ENCODE peak calls at places on chromosomes 5 and 9, in eight cellular contexts. U is tibial artery, P is Peyer's patch, H is NB4, B is fibroblast of mammary gland, N is H7, X is fibroblast of pulmonary artery, S is uterus. A is an unnamed sample.
A peak's percentile ranks its signal among the peaks of the same experiment; 100 is the strongest.

GRCh38 chr5:59086024-59086423 is 503.1 kb downstream of the RAB3C start:
- DNase-seq in N (no peak), U (no peak), H (no peak), X (no peak), P (no peak), B (no peak), S (no peak), A (no peak)

GRCh38 chr9:89453452-89453851 is 44.5 kb downstream of the SEMA4D start:
- DNase-seq in X (no peak), B (no peak), U (no peak), N (no peak), P (no peak), H (no peak), S (no peak), A (no peak)

GRCh38 chr9:121620777-121621437 is 30.5 kb upstream of the DAB2IP start:
- DNase-seq in S (no peak), H (peak; percentile 74), B (peak; percentile 22), X (peak; percentile 33), N (peak; percentile 93), P (no peak), U (no peak), A (peak; percentile 88)

GRCh38 chr5:52441768-52442167 is 345.9 kb upstream of the ITGA1 start:
- DNase-seq in B (no peak), P (no peak), S (no peak), N (no peak), X (no peak), H (no peak), U (no peak), A (peak; percentile 3)

GRCh38 chr5:132016721-132017250 is 5.3 kb upstream of the ACSL6 start:
- DNase-seq in H (no peak), X (no peak), U (no peak), S (no peak), B (no peak), N (no peak), P (no peak), A (no peak)

GRCh38 chr5:68479524-68479923 is 264.0 kb downstream of the PIK3R1 start:
- DNase-seq in S (no peak), H (no peak), U (no peak), X (no peak), N (no peak), P (no peak), B (no peak), A (no peak)

GRCh38 chr5:95350631-95351030 is 40.5 kb upstream of the FAM81B start:
- DNase-seq in X (no peak), S (no peak), N (no peak), P (no peak), U (no peak), B (no peak), H (no peak), A (no peak)

GRCh38 chr9:25716220-25716872 is 38.1 kb upstream of the TUSC1 start:
- DNase-seq in S (no peak), U (no peak), B (peak; percentile 60), N (peak; percentile 59), X (peak; percentile 84), H (no peak), P (no peak), A (no peak)

GRCh38 chr5:133698646-133699526 is 86.5 kb upstream of the FSTL4 start:
- DNase-seq in S (no peak), H (no peak), B (no peak), U (no peak), N (no peak), P (peak; percentile 18), X (no peak), A (no peak)

DNA sequence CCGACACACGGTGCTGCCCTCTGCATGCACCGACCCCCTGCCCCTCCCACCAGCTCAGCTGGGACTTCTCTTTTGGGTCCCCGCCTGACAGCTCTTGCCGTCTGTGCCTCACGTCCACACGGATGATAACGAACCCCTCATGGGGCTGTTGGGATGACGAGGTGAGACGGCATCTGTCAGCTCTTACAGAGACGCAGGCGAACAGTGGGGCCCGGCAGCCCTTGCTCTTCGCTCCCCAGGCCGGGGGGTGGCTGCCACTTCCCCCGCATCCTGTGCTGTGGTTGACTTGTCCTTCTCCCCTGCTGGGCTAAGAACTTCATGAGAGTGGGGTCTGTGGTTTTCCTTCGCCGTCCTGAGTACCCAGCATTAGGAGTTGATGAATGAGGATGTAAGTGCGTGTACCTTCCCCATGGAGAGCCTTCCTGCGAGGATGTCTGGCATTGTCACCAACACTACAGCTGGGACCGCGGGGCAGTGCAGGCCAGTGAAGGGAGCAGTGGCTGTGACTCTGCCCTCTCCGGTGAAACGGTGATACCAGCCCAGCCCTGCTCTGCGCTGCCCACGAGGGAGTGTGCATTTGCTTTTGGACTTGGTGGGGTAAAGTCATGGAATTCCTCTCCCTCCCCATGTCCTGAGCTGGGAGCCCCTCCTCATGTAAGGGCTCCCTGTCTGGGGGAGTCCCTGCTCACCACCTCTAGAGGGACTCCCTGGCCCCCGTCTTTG is 23.2 kb downstream of the HK3 start:
- DNase-seq in H (peak; percentile 83), B (no peak), U (no peak), N (peak; percentile 63), P (no peak), S (no peak), X (no peak), A (no peak)
- H3K4me3 ChIP-seq in H (no peak overlapping the region), B (no peak overlapping the region), U (no peak overlapping the region), N (no peak overlapping the region), P (no peak overlapping the region), S (no peak overlapping the region), X (no peak overlapping the region), A (no peak overlapping the region)

DNA sequence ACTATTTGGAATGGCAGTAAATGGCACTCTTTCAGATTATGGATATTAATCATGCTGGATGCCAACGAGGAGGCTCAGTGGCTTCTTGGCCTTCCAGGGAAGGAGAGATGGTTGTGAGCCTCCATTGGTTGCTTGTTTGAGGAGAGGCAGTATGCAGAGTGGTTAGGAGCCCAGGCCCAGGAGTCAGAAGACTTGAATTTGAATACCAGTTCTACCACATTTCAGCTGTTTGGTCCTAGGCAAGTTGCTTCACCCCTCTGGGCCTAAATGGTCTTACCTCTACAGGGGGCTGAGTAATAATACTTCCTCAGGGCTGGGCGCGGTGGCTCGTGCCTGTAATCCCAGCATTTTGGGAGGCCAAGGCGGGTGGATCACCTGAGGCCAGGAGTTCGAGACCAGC is 52.5 kb downstream of the COL27A1 start:
- DNase-seq in H (no peak), B (no peak), N (no peak), X (no peak), U (no peak), S (no peak), P (no peak), A (peak; percentile 72)
- H3K4me3 ChIP-seq in H (no peak overlapping the region), B (no peak overlapping the region), N (no peak overlapping the region), X (no peak overlapping the region), U (no peak overlapping the region), S (no peak overlapping the region), P (no peak overlapping the region), A (no peak overlapping the region)

DNA sequence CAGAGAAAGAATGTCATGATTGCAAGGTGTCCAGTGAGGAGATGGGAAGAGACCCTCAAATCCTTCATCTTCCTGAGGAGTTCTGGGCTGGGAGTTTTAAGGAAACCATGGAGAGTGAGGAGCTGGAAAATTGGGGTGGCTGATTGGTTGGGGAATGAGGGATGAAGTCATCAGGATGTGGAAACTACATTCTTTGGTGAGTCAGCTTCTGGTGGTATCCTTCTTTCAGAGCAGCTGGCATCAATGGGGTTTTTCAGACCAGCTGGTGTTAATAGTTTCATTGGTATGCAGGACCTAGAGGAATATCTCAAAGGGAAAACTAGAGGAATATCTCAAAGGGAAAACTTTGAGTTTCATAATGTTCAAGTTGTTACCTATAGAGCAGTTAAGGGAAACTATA is 45.2 kb downstream of the RNF180 start:
- DNase-seq in N (no peak), H (no peak), B (peak; percentile 89), S (no peak), X (peak; percentile 88), U (no peak), P (no peak), A (no peak)
- H3K4me3 ChIP-seq in N (no peak overlapping the region), H (no peak overlapping the region), B (no peak overlapping the region), S (no peak overlapping the region), X (no peak overlapping the region), U (no peak overlapping the region), P (no peak overlapping the region), A (no peak overlapping the region)

GRCh38 chr5:100896054-100896453 is 7.0 kb downstream of the ST8SIA4 start:
- DNase-seq in N (no peak), X (no peak), S (no peak), P (no peak), U (no peak), B (no peak), H (no peak), A (no peak)
- H3K4me3 ChIP-seq in N (no peak overlapping the region), X (no peak overlapping the region), S (no peak overlapping the region), P (no peak overlapping the region), U (no peak overlapping the region), B (no peak overlapping the region), H (no peak overlapping the region), A (no peak overlapping the region)

DNA sequence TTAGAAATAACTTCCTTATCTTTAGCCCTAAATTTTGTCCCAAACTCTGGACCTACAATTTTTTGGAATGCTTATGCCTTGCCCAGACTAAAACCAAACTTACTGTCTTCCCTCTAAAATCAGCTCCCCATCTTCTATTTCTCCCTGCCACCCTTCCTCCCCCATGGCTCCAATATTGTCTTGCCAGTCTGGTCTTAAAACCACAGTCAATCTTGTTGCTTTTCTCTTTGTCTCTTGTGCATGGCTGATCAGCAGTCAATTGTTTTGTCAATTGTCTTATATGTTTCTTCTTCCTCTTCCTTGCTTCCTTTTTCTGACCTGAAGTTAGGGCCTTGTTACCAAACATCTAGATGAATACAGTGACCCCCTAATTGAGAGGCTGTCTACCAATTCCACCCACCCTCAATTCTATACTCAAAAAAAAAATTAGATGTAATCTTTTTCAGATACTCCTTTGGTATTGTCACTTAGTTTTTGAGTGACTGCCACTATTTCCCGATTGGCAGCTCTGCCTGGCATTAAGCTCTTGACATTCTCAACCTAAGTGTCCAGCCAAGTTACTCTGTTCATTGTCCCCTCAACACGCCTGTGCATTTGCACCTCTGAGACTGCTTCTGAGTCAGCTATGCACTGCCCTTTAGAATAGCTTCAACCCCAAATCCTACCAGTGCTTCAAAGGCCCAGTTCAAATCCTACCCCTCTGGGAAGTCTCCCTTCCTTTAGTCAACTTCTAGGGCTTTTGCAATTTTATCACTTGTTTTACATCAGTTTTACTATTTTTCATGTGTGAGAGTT is 2.5 kb downstream of the PDCD1LG2 start:
- DNase-seq in S (no peak), U (no peak), X (no peak), N (no peak), B (no peak), H (no peak), P (no peak), A (no peak)
- H3K4me3 ChIP-seq in S (no peak overlapping the region), U (no peak overlapping the region), X (no peak overlapping the region), N (no peak overlapping the region), B (no peak overlapping the region), H (no peak overlapping the region), P (no peak overlapping the region), A (no peak overlapping the region)

DNA sequence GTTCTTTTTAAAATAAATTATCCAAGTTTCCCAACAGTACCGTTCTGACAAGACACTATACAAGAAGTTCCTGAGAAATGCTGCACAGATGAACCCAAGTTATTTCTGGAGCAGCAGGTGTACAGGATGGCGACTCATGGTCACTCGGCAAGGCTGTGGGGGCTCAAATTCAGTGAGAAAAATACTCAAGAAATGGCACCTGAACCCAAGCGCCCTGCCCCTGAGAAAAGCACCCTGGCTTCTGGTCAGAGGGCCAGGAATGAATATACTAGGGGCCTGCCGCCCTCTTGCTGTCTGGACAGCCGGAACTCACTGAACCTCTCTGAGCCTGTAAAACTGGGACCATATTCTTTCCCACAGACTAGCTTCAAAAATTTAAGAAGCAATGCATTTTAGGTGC is 1.6 kb downstream of the RAPGEF1 start:
- DNase-seq in U (no peak), B (no peak), P (no peak), X (no peak), H (no peak), N (no peak), S (no peak), A (no peak)
- H3K4me3 ChIP-seq in U (peak overlapping the region; percentile 64), B (peak overlapping the region; percentile 75), P (peak overlapping the region; percentile 92), X (peak overlapping the region; percentile 70), H (peak overlapping the region; percentile 85), N (peak overlapping the region; percentile 63), S (peak overlapping the region; percentile 63), A (peak overlapping the region; percentile 85)

A was measured in osteoblast.